ENCODE peak calls at places on chromosomes 7 and 10, in six cellular contexts. T is prostate gland, Y is gastrocnemius medialis, A is breast epithelium, O is transverse colon, Z is lower leg skin. B is an unnamed sample.

GRCh38 chr7:51229620-51230323 is 86.8 kb downstream of the COBL start:
- DNase-seq in T (no peak), Y (no peak), A (no peak), O (no peak), Z (no peak), B (no peak)

GRCh38 chr7:42606217-42606905 is 305.5 kb downstream of the C7orf25 start:
- DNase-seq in T (no peak), Y (no peak), A (no peak), O (no peak), Z (no peak), B (no peak)

GRCh38 chr7:81187768-81188167 is 268.9 kb upstream of the SEMA3C start:
- DNase-seq in T (no peak), Y (no peak), A (no peak), O (no peak), Z (no peak), B (no peak)

GRCh38 chr7:101722247-101722646 is 93.2 kb upstream of the MYL10 start:
- DNase-seq in T (no peak), Y (no peak), A (no peak), O (no peak), Z (no peak), B (no peak)

GRCh38 chr7:107951896-107952295 is 51.1 kb downstream of the LAMB1 start:
- DNase-seq in T (no peak), Y (no peak), A (no peak), O (no peak), Z (no peak), B (peak)

GRCh38 chr10:15744217-15744865 is 24.6 kb upstream of the ITGA8 start:
- DNase-seq in T (no peak), Y (no peak), A (no peak), O (peak), Z (peak), B (peak)

GRCh38 chr7:13117103-13117502 is 429.7 kb downstream of the ARL4A start:
- DNase-seq in T (no peak), Y (no peak), A (no peak), O (no peak), Z (no peak), B (no peak)

GRCh38 chr7:137934941-137935848 is 66.7 kb downstream of the CREB3L2 start:
- DNase-seq in T (no peak), Y (no peak), A (no peak), O (no peak), Z (no peak), B (no peak)

GRCh38 chr10:48459270-48460147 is 145.4 kb downstream of the ARHGAP22 start:
- DNase-seq in T (no peak), Y (no peak), A (peak), O (no peak), Z (no peak), B (no peak)

GRCh38 chr10:103542764-103543616 is 49.5 kb downstream of the NEURL1 start:
- DNase-seq in T (peak), Y (no peak), A (no peak), O (peak), Z (no peak), B (peak)

GRCh38 chr10:98510412-98510995 is 63.8 kb upstream of the HPS1 start:
- DNase-seq in T (no peak), Y (no peak), A (no peak), O (no peak), Z (no peak), B (no peak)

GRCh38 chr7:139321071-139321745 is 19.9 kb upstream of the FMC1 start:
- DNase-seq in T (no peak), Y (no peak), A (no peak), O (no peak), Z (no peak), B (no peak)

GRCh38 chr7:96408881-96409280 is 87.0 kb upstream of the SLC25A13 start:
- DNase-seq in T (peak), Y (no peak), A (no peak), O (no peak), Z (no peak), B (peak)

GRCh38 chr7:123847868-123848267 is 2.9 kb downstream of the HYAL4 start:
- DNase-seq in T (no peak), Y (no peak), A (no peak), O (no peak), Z (no peak), B (no peak)

GRCh38 chr10:108424656-108425055 is 1260.2 kb upstream of the SORCS1 start:
- DNase-seq in T (no peak), Y (no peak), A (no peak), O (no peak), Z (no peak), B (no peak)

GRCh38 chr7:107943018-107943417 is 52.0 kb downstream of the DLD start:
- DNase-seq in T (no peak), Y (no peak), A (no peak), O (no peak), Z (no peak), B (no peak)

GRCh38 chr10:5317547-5318107 is 47.1 kb upstream of the UCN3 start:
- DNase-seq in T (no peak), Y (no peak), A (no peak), O (no peak), Z (no peak), B (no peak)

GRCh38 chr7:147879116-147879750 is 711.3 kb upstream of the C7orf33 start:
- DNase-seq in T (no peak), Y (no peak), A (no peak), O (no peak), Z (no peak), B (no peak)

GRCh38 chr10:80484243-80484642 is 30.1 kb downstream of the TSPAN14 start:
- DNase-seq in T (no peak), Y (no peak), A (no peak), O (peak), Z (peak), B (no peak)

GRCh38 chr10:133411523-133412380 is 12.7 kb downstream of the SPRN start:
- DNase-seq in T (no peak), Y (no peak), A (peak), O (no peak), Z (no peak), B (no peak)

GRCh38 chr7:11317766-11318165 is 344.1 kb downstream of the PHF14 start:
- DNase-seq in T (no peak), Y (no peak), A (no peak), O (no peak), Z (no peak), B (no peak)

GRCh38 chr7:1669486-1669951 is 558 bp upstream of the ELFN1 start:
- DNase-seq in T (no peak), Y (no peak), A (no peak), O (no peak), Z (no peak), B (no peak)

GRCh38 chr7:100949931-100950443 is 653 bp downstream of the MUC3A start:
- DNase-seq in T (no peak), Y (no peak), A (no peak), O (no peak), Z (no peak), B (no peak)

GRCh38 chr10:97991875-97992274 is 38.5 kb downstream of the CRTAC1 start:
- DNase-seq in T (no peak), Y (no peak), A (no peak), O (no peak), Z (no peak), B (no peak)

GRCh38 chr7:151850484-151851159 is 26.3 kb downstream of the PRKAG2 start:
- DNase-seq in T (no peak), Y (no peak), A (no peak), O (no peak), Z (no peak), B (peak)

GRCh38 chr10:114045071-114045737 is 1.5 kb downstream of the ADRB1 start:
- DNase-seq in T (peak), Y (no peak), A (no peak), O (peak), Z (no peak), B (peak)

GRCh38 chr10:101237908-101238731 is 8.9 kb upstream of the LBX1 start:
- DNase-seq in T (no peak), Y (no peak), A (no peak), O (no peak), Z (no peak), B (no peak)

GRCh38 chr10:120580651-120581259 is 123.7 kb downstream of the PLPP4 start:
- DNase-seq in T (no peak), Y (no peak), A (no peak), O (peak), Z (no peak), B (no peak)

GRCh38 chr7:24244554-24244953 is 39.4 kb upstream of the NPY start:
- DNase-seq in T (no peak), Y (no peak), A (no peak), O (no peak), Z (no peak), B (no peak)

GRCh38 chr7:152341039-152341913 is 94.5 kb downstream of the KMT2C start:
- DNase-seq in T (peak), Y (peak), A (no peak), O (no peak), Z (peak), B (peak)

GRCh38 chr7:155921804-155922506 is 109.7 kb upstream of the SHH start:
- DNase-seq in T (peak), Y (no peak), A (peak), O (peak), Z (peak), B (peak)

GRCh38 chr10:130377986-130378545 is 241.9 kb downstream of the GLRX3 start:
- DNase-seq in T (no peak), Y (no peak), A (no peak), O (no peak), Z (no peak), B (no peak)

GRCh38 chr10:119395287-119396007 is 147.1 kb downstream of the RGS10 start:
- DNase-seq in T (no peak), Y (peak), A (no peak), O (no peak), Z (no peak), B (no peak)

GRCh38 chr7:148975896-148976295 is 52.4 kb downstream of the PDIA4 start:
- DNase-seq in T (no peak), Y (no peak), A (no peak), O (no peak), Z (no peak), B (no peak)

GRCh38 chr10:2543974-2544373 is 523.4 kb upstream of the PFKP start:
- DNase-seq in T (no peak), Y (no peak), A (no peak), O (no peak), Z (no peak), B (no peak)

GRCh38 chr7:51269321-51269720 is 47.3 kb downstream of the COBL start:
- DNase-seq in T (no peak), Y (no peak), A (no peak), O (no peak), Z (no peak), B (no peak)

GRCh38 chr10:11146402-11147171 is 128.9 kb downstream of the CELF2 start:
- DNase-seq in T (no peak), Y (no peak), A (no peak), O (no peak), Z (no peak), B (no peak)

DNA sequence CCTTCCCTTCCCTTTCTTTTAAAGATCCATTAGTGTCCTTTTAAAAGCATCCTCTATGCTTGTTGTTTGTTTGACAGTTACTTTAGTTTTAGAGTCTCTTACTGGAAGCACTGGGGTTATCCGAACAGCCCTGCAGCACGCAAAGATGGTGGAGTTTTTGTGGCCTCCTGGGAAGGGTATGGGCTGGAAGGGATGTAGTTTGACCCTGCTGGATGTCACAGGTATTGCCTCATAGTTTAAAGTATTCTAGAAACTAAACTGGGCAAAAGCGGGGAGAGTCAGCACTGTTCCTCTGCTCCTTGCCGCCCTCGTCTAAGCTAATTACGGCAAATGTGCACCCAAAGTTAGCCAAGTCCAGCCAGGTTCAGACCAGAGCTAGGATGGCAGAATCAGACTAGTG is 35.8 kb upstream of the GNAI1 start:
- DNase-seq in T (no peak), Y (no peak), A (no peak), O (no peak), Z (no peak), B (no peak)
- TF ChIP-seq CTCF in T (no peak), Y (no peak), A (no peak), O (no peak), Z (no peak), B (no peak)

GRCh38 chr7:135186841-135187253 is 16.3 kb upstream of the CYREN start:
- DNase-seq in T (no peak), Y (no peak), A (no peak), O (no peak), Z (no peak), B (no peak)
- TF ChIP-seq POLR2A in T (no peak), Y (no peak), A (no peak), O (no peak), Z (no peak), B (no peak)

DNA sequence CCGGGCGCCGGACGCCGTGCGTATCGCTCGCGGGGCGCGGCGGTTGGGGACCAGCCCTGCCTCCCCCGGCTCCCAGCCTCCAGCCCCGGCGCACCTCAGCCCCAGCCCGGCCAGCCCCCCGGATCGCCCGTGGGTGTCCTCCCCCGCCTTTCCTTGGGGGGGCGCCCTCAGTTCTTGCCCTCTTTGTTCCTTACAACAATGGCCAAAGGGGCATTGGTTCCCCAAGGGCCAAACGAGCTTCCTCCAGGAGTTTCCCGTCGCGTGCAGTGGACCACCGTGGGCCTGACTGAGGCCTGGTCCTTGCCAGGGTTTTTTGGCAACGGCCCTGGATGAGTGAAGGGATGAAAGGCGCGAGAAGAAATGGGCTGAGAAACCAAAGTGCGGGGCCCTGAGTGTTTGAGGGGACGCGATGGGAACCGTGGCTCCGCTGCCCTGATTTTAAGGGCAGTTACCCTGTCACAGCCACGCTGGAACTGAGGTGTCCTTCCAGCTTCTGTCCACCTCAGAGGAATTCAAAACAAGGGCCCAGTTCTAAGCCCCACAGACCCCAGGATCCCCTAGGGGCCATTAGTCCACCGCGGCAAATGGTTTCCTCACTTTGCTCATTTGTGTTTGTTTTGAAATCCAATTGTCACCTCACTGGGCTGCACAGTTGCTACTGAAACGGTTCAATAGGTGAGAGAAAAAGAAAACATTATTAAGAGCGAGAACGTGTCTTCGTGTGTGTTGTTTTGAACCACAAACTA is 1.4 kb downstream of the MACROH2A2 start:
- DNase-seq in T (no peak), Y (no peak), A (no peak), O (peak), Z (no peak), B (peak)
- TF ChIP-seq CTCF in T (no peak), Y (no peak), A (no peak), O (no peak), Z (no peak), B (no peak)

GRCh38 chr10:55943403-55943802 is 417.7 kb downstream of the ZWINT start:
- DNase-seq in T (no peak), Y (no peak), A (no peak), O (no peak), Z (no peak), B (no peak)
- TF ChIP-seq POLR2A in T (no peak), Y (no peak), A (no peak), O (no peak), Z (no peak), B (no peak)

DNA sequence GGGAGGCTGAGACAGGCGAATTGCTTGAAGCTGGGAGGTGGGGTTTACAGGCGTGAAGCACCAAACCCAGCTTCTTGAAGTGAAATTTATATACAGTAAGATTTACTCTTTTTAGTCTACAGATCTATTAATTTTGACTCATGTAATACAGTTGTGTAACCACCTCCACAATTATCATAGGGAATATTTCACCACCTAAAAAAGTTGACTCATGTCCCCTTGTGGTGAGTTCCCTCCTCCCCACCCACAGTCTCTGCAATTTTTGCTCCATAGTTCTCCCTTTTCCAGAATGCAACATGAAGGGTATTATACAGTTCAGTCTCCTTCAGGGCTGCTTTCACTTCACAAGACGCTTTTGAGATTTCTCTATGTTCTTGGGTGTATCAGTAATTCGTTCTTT is 156.8 kb downstream of the FAM107B start:
- DNase-seq in T (no peak), Y (no peak), A (no peak), O (no peak), Z (no peak), B (no peak)
- TF ChIP-seq CTCF in T (no peak), Y (no peak), A (no peak), O (no peak), Z (no peak), B (no peak)

DNA sequence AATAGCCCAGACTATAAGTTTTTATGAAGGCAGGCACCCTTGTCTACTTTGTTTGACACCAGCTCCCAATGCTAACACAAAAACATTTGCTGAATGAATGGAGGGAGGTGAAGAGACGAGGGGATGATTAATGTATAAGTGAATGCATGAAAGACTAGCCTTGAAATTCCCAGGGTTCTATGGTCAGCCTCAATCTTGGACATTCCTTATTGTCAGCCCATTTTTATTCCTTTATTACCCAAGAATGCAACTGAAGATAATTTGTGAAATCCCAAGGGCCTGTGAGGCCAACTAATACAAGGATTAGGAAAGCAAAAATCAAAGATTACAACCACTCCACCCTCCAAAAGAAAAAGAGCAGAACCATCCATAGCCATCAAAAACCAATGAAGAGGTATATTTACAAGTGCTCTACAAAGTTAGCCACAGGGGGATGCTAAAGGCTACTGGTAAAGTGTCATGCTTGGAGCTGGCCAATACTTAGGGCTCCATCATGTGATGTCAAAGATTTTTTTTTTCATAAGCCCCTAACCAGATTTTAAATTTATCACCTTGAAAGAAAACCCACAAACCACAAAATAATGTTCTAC is 40.0 kb upstream of the ASAH2 start:
- DNase-seq in T (no peak), Y (no peak), A (no peak), O (no peak), Z (no peak), B (no peak)
- TF ChIP-seq POLR2A in T (no peak), Y (no peak), A (no peak), O (no peak), Z (no peak), B (no peak)